ENCODE peak calls at places on chromosomes 11 and 22, in seven cellular contexts. A, G, J, S, Y, W and Q are unnamed samples.

GRCh38 chr22:46077669-46078099 is 72.6 kb upstream of the PPARA start:
- DNase-seq in W (no peak), A (no peak), S (no peak), G (no peak), J (no peak), Y (no peak), Q (peak; percentile 25)

GRCh38 chr11:46277623-46278386 is at the start of gene CREB3L1:
- DNase-seq in G (peak; percentile 71), W (no peak), A (no peak), J (no peak), Y (no peak), S (peak; percentile 79), Q (peak; percentile 82)

GRCh38 chr11:128045094-128045725 is 542.1 kb downstream of the ETS1 start:
- DNase-seq in J (no peak), A (no peak), S (no peak), W (no peak), Y (no peak), G (no peak), Q (no peak)

GRCh38 chr11:34157163-34157562 is 51.7 kb downstream of the NAT10 start:
- DNase-seq in G (no peak), J (no peak), Y (no peak), W (no peak), S (peak; percentile 56), A (no peak), Q (no peak)

GRCh38 chr22:21937041-21937820 is 15.4 kb downstream of the PPM1F start:
- DNase-seq in G (peak; percentile 56), J (peak; percentile 63), Y (peak; percentile 62), W (no peak), A (no peak), S (no peak), Q (peak; percentile 56)

GRCh38 chr11:69013009-69013951 is at the start of gene MRGPRF:
- DNase-seq in S (peak; percentile 89), A (no peak), G (peak; percentile 63), Y (peak; percentile 20), J (peak; percentile 65), W (no peak), Q (peak; percentile 53)

GRCh38 chr11:843818-844692 is 1.4 kb downstream of the TSPAN4 start:
- DNase-seq in G (peak; percentile 96), J (peak; percentile 91), S (no peak), W (peak; percentile 91), Y (peak; percentile 88), A (no peak), Q (peak; percentile 96)

GRCh38 chr11:10628506-10629236 is 60.2 kb upstream of the LYVE1 start:
- DNase-seq in A (no peak), J (no peak), W (no peak), Y (no peak), G (no peak), S (no peak), Q (no peak)

GRCh38 chr11:78841451-78842060 is 266.9 kb upstream of the NARS2 start:
- DNase-seq in A (no peak), W (no peak), G (no peak), S (no peak), J (no peak), Y (peak; percentile 67), Q (no peak)

GRCh38 chr11:16604784-16605439 is 133.5 kb upstream of the C11orf58 start:
- DNase-seq in A (no peak), S (peak; percentile 84), Y (no peak), G (peak; percentile 60), J (peak; percentile 73), W (peak; percentile 29), Q (peak; percentile 71)

GRCh38 chr11:5605849-5606248 is 9.4 kb downstream of the TRIM6 start:
- DNase-seq in J (no peak), G (no peak), W (no peak), S (no peak), Y (peak; percentile 59), A (no peak), Q (peak; percentile 31)

GRCh38 chr11:95089620-95090542 is at the start of gene ENDOD1:
- DNase-seq in S (peak; percentile 95), G (peak; percentile 83), A (peak; percentile 34), J (peak; percentile 84), Y (peak; percentile 90), W (peak; percentile 87), Q (peak; percentile 81)

GRCh38 chr22:44550666-44551491 is 52.8 kb upstream of the RTL6 start:
- DNase-seq in A (no peak), W (peak; percentile 1), Y (peak; percentile 76), S (no peak), G (peak; percentile 51), J (peak; percentile 31), Q (peak; percentile 36)

GRCh38 chr11:3855808-3856491 is 486 bp downstream of the STIM1 start:
- DNase-seq in A (no peak), Y (peak; percentile 23), W (peak; percentile 46), S (no peak), J (peak; percentile 51), G (peak; percentile 57), Q (peak; percentile 53)

GRCh38 chr22:38148252-38148651 is 33.4 kb downstream of the PLA2G6 start:
- DNase-seq in W (no peak), A (no peak), Y (peak; percentile 37), S (no peak), J (no peak), G (no peak), Q (no peak)

GRCh38 chr11:60950024-60950423 is 2.0 kb downstream of the SLC15A3 start:
- DNase-seq in A (no peak), W (no peak), S (no peak), J (no peak), G (no peak), Y (no peak), Q (no peak)
- H3K4me3 ChIP-seq in A (no peak overlapping the region), W (no peak overlapping the region), S (no peak overlapping the region), J (no peak overlapping the region), G (no peak overlapping the region), Y (no peak overlapping the region), Q (no peak overlapping the region)

GRCh38 chr11:73473252-73473651 is 97.1 kb downstream of the RELT start:
- DNase-seq in W (no peak), S (no peak), G (no peak), J (no peak), A (no peak), Y (no peak), Q (no peak)

GRCh38 chr11:73468590-73469161 is 92.5 kb downstream of the RELT start:
- DNase-seq in S (no peak), G (no peak), W (no peak), J (no peak), A (no peak), Y (no peak), Q (no peak)

GRCh38 chr11:73467505-73467904 is 91.3 kb downstream of the RELT start:
- DNase-seq in W (no peak), S (no peak), G (no peak), J (no peak), A (no peak), Y (no peak), Q (no peak)

GRCh38 chr11:73469401-73469800 is 93.2 kb downstream of the RELT start:
- DNase-seq in Y (no peak), A (no peak), J (no peak), G (no peak), W (peak; percentile 66), S (peak; percentile 16), Q (no peak)

GRCh38 chr11:73470036-73470624 is 93.9 kb downstream of the RELT start:
- DNase-seq in W (no peak), A (no peak), J (no peak), S (no peak), G (no peak), Y (no peak), Q (no peak)
- H3K27me3 ChIP-seq in W (no peaks in the 10 kb centered on the region), A (no peaks in the 10 kb centered on the region), J (no peaks in the 10 kb centered on the region), S (no peaks in the 10 kb centered on the region), G (no peaks in the 10 kb centered on the region), Y (no peaks in the 10 kb centered on the region), Q (no peaks in the 10 kb centered on the region)

DNA sequence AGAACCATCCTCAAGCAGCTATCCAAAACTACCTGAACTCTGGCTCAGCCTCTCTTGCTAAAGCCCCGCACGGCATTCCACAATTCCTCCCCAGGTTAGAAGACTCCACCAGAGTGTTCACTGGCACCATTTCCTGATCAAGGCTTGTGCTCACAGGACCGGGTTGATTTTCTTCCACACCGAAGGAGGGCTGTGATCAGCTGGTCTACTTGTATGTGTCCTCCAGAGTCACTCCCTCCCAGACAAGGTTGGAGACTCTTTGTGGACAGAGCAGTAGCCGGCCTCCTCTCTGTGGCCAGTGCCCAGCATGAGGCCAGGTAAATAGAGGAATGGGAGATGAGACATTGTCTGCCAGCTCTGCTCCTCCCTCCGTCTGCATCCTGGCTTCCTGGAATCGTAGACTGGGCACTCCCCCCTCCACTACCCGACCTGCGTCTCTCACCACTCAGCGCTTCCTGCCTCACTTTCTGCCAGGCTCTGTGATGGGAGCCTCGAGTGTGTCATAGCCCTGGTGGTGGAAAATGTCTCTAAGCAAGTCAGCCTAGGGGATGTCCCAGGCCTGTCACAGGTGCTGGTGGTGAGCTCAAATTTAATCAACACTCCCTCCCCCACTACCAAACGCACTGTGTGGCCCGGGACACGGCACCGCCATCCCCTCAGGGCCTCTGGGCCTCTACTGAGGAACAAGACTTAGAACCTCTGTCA is 12.5 kb upstream of the TMPRSS6 start:
- DNase-seq in Y (peak; percentile 56), W (peak; percentile 46), A (peak; percentile 17), S (peak; percentile 48), J (peak; percentile 44), G (no peak), Q (peak; percentile 27)
- TF ChIP-seq CTCF in Y (no peak), W (no peak), A (no peak), S (peak; percentile 9), J (no peak), G (no peak), Q (no peak)

GRCh38 chr11:132719684-132720083 is 812.6 kb downstream of the OPCML start:
- DNase-seq in S (no peak), Y (no peak), A (no peak), G (no peak), W (no peak), J (no peak), Q (no peak)
- H3K4me3 ChIP-seq in S (no peak overlapping the region), Y (no peak overlapping the region), A (no peak overlapping the region), G (no peak overlapping the region), W (no peak overlapping the region), J (no peak overlapping the region), Q (no peak overlapping the region)

GRCh38 chr22:50018608-50019291 is 6.2 kb upstream of the IL17REL start:
- DNase-seq in G (no peak), J (no peak), Y (no peak), W (no peak), S (no peak), A (no peak), Q (no peak)

GRCh38 chr22:50017701-50018224 is 5.2 kb upstream of the IL17REL start:
- DNase-seq in J (no peak), A (no peak), Y (no peak), W (no peak), S (no peak), G (no peak), Q (no peak)

GRCh38 chr22:50020606-50021005 is 8.0 kb upstream of the IL17REL start:
- DNase-seq in Y (no peak), J (no peak), W (no peak), S (no peak), A (no peak), G (no peak), Q (no peak)

GRCh38 chr22:50016988-50017700 is 4.6 kb upstream of the IL17REL start:
- DNase-seq in G (no peak), J (no peak), W (no peak), A (no peak), S (peak; percentile 27), Y (no peak), Q (no peak)

GRCh38 chr22:50019316-50019715 is 6.8 kb upstream of the IL17REL start:
- DNase-seq in S (no peak), J (no peak), A (no peak), Y (no peak), G (no peak), W (no peak), Q (no peak)
- H3K27me3 ChIP-seq in S (peaks cover 40% of the 10 kb centered on the region), J (no peaks in the 10 kb centered on the region), A (peaks cover 10% of the 10 kb centered on the region), Y (no peaks in the 10 kb centered on the region), G (peaks cover 13% of the 10 kb centered on the region), W (peaks cover 13% of the 10 kb centered on the region), Q (peaks cover 26% of the 10 kb centered on the region)

GRCh38 chr11:67452141-67452952 is at the start of gene GPR152:
- DNase-seq in J (peak; percentile 55), Y (no peak), S (no peak), W (peak; percentile 32), G (no peak), A (no peak), Q (no peak)
- TF ChIP-seq CTCF in J (no peak), Y (no peak), S (no peak), W (peak; percentile 47), G (no peak), A (no peak), Q (no peak)